ENCODE peak calls at places on chromosomes 16 and 17, in ten cellular contexts. C is stomach, V is adrenal gland, D is A549, W is mesothelial cell of epicardium, E is nephron progenitor cell, Q is IMR-90, Y is fibroblast of lung, M is AG09309, P is coronary artery. Z is an unnamed sample.
A peak's percentile ranks its signal among the peaks of the same experiment; 100 is the strongest.

GRCh38 chr16:715448-716249 is 731 bp downstream of the METRN start:
- DNase-seq in C (no peak), V (no peak), D (no peak), W (no peak), E (peak; percentile 73), Q (no peak), Y (peak; percentile 31), M (no peak), P (no peak), Z (peak; percentile 63)

GRCh38 chr17:21005367-21005766 is 37.4 kb downstream of the USP22 start:
- DNase-seq in C (no peak), V (peak; percentile 69), D (no peak), W (no peak), E (no peak), Q (no peak), Y (no peak), M (no peak), P (no peak), Z (no peak)

GRCh38 chr17:17514361-17514992 is 18.3 kb upstream of the RASD1 start:
- DNase-seq in C (no peak), V (no peak), D (no peak), W (no peak), E (no peak), Q (no peak), Y (no peak), M (no peak), P (no peak), Z (no peak)

GRCh38 chr16:22962905-22963304 is 148.9 kb downstream of the HS3ST2 start:
- DNase-seq in C (no peak), V (no peak), D (no peak), W (no peak), E (no peak), Q (no peak), Y (no peak), M (no peak), P (no peak), Z (no peak)

GRCh38 chr17:29197516-29198272 is 17.5 kb upstream of the MYO18A start:
- DNase-seq in C (no peak), V (no peak), D (no peak), W (no peak), E (no peak), Q (no peak), Y (no peak), M (no peak), P (no peak), Z (no peak)

GRCh38 chr16:67961551-67961957 is 6.9 kb downstream of the SLC12A4 start:
- DNase-seq in C (peak; percentile 91), V (no peak), D (no peak), W (no peak), E (no peak), Q (no peak), Y (no peak), M (no peak), P (no peak), Z (peak; percentile 45)

GRCh38 chr17:41692722-41693521 is 4.2 kb downstream of the EIF1 start:
- DNase-seq in C (no peak), V (no peak), D (no peak), W (no peak), E (no peak), Q (peak; percentile 33), Y (no peak), M (no peak), P (no peak), Z (no peak)

GRCh38 chr16:2195316-2196161 is 866 bp downstream of the CASKIN1 start:
- DNase-seq in C (no peak), V (no peak), D (no peak), W (no peak), E (no peak), Q (no peak), Y (no peak), M (no peak), P (no peak), Z (no peak)

GRCh38 chr17:17818088-17818526 is 18.7 kb downstream of the SREBF1 start:
- DNase-seq in C (no peak), V (peak; percentile 70), D (no peak), W (no peak), E (no peak), Q (peak; percentile 29), Y (peak; percentile 36), M (no peak), P (no peak), Z (no peak)

DNA sequence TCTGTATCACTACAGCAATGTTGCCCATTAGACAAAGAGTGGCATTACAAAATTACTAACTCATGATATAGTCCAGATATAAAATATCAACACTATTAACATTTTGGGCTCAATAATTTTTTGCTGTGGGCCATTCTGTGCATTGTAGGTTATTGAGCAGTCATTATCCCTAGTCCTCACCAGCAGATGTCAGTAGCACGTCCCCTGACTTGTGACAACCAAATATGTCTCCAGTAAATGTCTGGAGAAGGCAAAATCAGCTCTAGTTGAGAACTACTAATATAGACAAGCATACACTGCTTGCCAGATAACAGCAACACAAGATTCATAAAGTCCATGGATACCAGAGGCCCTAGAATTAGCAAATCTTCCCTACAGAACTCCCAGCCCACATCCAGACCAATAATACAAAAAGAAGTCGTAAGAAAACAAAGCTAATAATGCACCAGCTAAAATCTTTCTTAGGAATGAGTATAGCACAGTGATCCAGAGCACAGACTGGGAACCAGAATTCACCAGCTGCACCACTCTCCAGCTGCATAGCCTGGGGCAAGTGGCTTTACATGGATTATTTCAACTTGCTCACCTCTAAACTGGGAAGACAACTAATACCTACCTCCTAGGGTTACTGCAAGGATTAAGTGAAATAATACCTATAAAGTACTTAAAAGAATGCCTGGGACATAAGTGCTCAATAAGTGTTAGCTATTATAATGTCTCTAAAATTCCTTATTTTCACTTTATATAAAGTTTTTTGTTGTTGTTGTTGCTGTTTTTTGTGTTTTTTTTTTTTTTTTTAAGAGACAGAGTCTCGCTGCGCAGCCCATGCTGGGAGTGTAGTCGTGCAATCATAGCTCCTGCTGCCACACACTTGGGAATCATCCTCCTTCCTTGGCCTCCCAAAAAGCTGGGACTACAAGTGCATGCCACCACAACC is 23.7 kb downstream of the HELZ start:
- DNase-seq in C (no peak), V (no peak), D (peak; percentile 57), W (no peak), E (peak; percentile 7), Q (peak; percentile 33), Y (peak; percentile 38), M (no peak), P (no peak), Z (peak; percentile 37)
- TF ChIP-seq CTCF in C (no peak), V (peak; percentile 61), D (peak; percentile 85), W (no peak), E (peak; percentile 45), Q (peak; percentile 40), Y (peak; percentile 54), M (peak; percentile 70), P (no peak), Z (peak; percentile 48)

DNA sequence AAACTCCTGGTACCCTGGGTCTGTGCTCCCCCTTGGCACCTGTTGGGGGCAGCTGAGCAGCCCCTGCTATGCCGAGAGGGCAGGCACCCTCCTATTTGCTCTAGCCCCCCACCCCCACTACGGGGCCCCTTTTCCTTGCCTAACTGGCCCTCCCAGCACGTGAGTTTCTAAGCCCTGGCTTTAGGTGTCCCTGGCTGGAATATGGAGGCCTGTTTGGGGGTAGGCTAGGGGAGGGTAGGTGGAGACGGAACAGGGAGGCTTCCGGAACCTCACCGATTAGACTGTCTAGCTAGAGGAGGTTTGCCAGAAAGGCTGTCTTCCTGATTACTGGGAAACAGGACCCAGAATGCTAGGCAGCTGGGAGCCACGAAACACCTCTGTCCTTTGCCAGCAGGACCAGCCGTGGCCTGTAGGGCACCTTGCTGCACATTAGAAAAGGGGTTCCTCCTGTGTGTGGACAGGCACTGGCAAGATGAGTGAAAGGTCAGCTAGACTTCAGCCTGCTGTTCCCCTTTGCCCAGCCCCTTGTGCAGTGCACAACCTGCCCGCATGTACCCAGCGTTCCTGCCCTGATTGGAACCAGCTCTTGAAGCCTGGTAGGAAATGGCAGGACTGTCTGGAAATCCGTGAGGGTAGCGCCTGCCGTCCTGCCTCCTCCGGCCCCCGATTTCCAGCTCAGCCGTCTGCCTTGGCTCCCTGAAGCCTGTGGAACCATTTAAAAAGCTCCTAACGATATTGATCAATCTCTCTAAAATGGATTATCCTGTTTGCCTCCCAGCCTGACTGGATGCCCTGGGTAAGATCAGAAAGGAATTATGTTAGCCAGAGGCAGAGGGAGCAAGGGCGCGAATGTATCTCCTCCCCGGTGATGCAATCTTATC is 83.4 kb upstream of the GSE1 start:
- DNase-seq in C (no peak), V (no peak), D (no peak), W (no peak), E (no peak), Q (no peak), Y (no peak), M (no peak), P (no peak), Z (no peak)
- TF ChIP-seq CTCF in C (no peak), V (no peak), D (no peak), W (no peak), E (no peak), Q (no peak), Y (no peak), M (no peak), P (no peak), Z (peak; percentile 29)

GRCh38 chr17:76124582-76125390 is 16.3 kb downstream of the FOXJ1 start:
- DNase-seq in C (no peak), V (no peak), D (peak; percentile 76), W (no peak), E (no peak), Q (no peak), Y (no peak), M (no peak), P (no peak), Z (no peak)
- TF ChIP-seq CTCF in C (no peak), V (no peak), D (no peak), W (no peak), E (peak; percentile 18), Q (peak; percentile 30), Y (peak; percentile 24), M (peak; percentile 26), P (no peak), Z (peak; percentile 20)

GRCh38 chr17:15266325-15266950 is 1.3 kb upstream of the PMP22 start:
- DNase-seq in C (no peak), V (no peak), D (no peak), W (no peak), E (no peak), Q (no peak), Y (no peak), M (no peak), P (no peak), Z (no peak)

GRCh38 chr17:15269690-15270089 is 4.6 kb upstream of the PMP22 start:
- DNase-seq in C (no peak), V (no peak), D (no peak), W (no peak), E (no peak), Q (no peak), Y (no peak), M (no peak), P (no peak), Z (no peak)

GRCh38 chr17:15268465-15268864 is 3.3 kb upstream of the PMP22 start:
- DNase-seq in C (no peak), V (no peak), D (no peak), W (no peak), E (no peak), Q (peak; percentile 51), Y (peak; percentile 26), M (no peak), P (no peak), Z (no peak)

GRCh38 chr17:15269087-15269486 is 4.0 kb upstream of the PMP22 start:
- DNase-seq in C (no peak), V (no peak), D (no peak), W (no peak), E (no peak), Q (no peak), Y (no peak), M (no peak), P (no peak), Z (no peak)

DNA sequence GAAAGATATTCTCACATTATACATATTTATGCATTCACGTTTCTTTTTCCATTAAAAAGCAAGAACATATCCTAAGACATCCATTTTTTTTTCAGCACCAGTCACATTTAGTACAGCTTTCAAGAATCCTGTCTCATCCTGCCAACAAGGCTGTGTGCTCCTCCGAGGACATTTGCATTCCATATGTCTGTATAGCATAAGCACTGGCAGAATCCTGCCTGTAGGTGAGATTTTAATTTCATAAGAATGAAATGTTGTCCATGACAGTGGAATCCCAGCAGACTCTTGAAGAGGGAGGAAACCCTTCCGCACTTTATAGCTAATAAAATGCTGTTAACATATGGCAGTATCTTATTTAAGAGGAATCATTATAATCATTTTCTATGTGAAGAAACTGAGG is 2.9 kb upstream of the PMP22 start:
- DNase-seq in C (no peak), V (no peak), D (no peak), W (no peak), E (no peak), Q (no peak), Y (no peak), M (no peak), P (no peak), Z (no peak)
- TF ChIP-seq CTCF in C (no peak), V (no peak), D (no peak), W (no peak), E (no peak), Q (no peak), Y (no peak), M (no peak), P (no peak), Z (no peak)

Z was measured in Calu3.